ENCODE peak calls at places on chromosomes 13 and 19, in seven cellular contexts. R is transverse colon; Q is aorta; G is cardiac fibroblast; W is IMR-90; K is CD8-positive, alpha-beta T cell; I is small intestine. Z is an unnamed sample.

GRCh38 chr13:45331981-45332830 is 8.8 kb downstream of the TPT1 start:
- DNase-seq in R (no peak), Q (no peak), G (peak), W (peak), K (no peak), I (peak), Z (no peak)

GRCh38 chr13:109180905-109181425 is 551.6 kb downstream of the MYO16 start:
- DNase-seq in R (no peak), Q (no peak), G (peak), W (peak), K (no peak), I (no peak), Z (no peak)

GRCh38 chr13:28313579-28313978 is 175.2 kb downstream of the PAN3 start:
- DNase-seq in R (no peak), Q (no peak), G (peak), W (peak), K (no peak), I (no peak), Z (no peak)

GRCh38 chr19:13899393-13899792 is 6.5 kb downstream of the BRME1 start:
- DNase-seq in R (peak), Q (no peak), G (no peak), W (no peak), K (no peak), I (peak), Z (no peak)

GRCh38 chr13:85693889-85694511 is 105.2 kb downstream of the SLITRK6 start:
- DNase-seq in R (no peak), Q (no peak), G (no peak), W (peak), K (no peak), I (no peak), Z (no peak)

GRCh38 chr19:52296400-52296772 is 583 bp upstream of the ZNF480 start:
- DNase-seq in R (no peak), Q (no peak), G (no peak), W (no peak), K (no peak), I (no peak), Z (no peak)

GRCh38 chr13:108495686-108496363 is 133.6 kb upstream of the MYO16 start:
- DNase-seq in R (no peak), Q (peak), G (peak), W (no peak), K (no peak), I (no peak), Z (no peak)

GRCh38 chr13:35723061-35723461 is 246.6 kb upstream of the MAB21L1 start:
- DNase-seq in R (peak), Q (no peak), G (peak), W (peak), K (no peak), I (no peak), Z (no peak)

GRCh38 chr19:39969681-39970423 is 1.1 kb upstream of the PSMC4 start:
- DNase-seq in R (no peak), Q (no peak), G (peak), W (no peak), K (no peak), I (no peak), Z (no peak)

GRCh38 chr19:43594081-43594697 is 1.7 kb downstream of the IRGQ start:
- DNase-seq in R (no peak), Q (no peak), G (no peak), W (no peak), K (no peak), I (no peak), Z (no peak)

GRCh38 chr19:18422530-18423191 is 3.5 kb downstream of the SSBP4 start:
- DNase-seq in R (no peak), Q (no peak), G (no peak), W (no peak), K (no peak), I (no peak), Z (no peak)

GRCh38 chr13:110758195-110758594 is 44.7 kb downstream of the ING1 start:
- DNase-seq in R (no peak), Q (no peak), G (peak), W (peak), K (no peak), I (no peak), Z (no peak)

GRCh38 chr19:3039641-3040077 is 10.6 kb upstream of the TLE2 start:
- DNase-seq in R (no peak), Q (no peak), G (no peak), W (no peak), K (no peak), I (peak), Z (peak)

GRCh38 chr13:27131202-27131623 is 40.4 kb downstream of the USP12 start:
- DNase-seq in R (no peak), Q (no peak), G (peak), W (peak), K (no peak), I (peak), Z (no peak)

GRCh38 chr13:41716236-41716635 is 244.7 kb downstream of the VWA8 start:
- DNase-seq in R (no peak), Q (no peak), G (no peak), W (no peak), K (no peak), I (no peak), Z (no peak)

GRCh38 chr19:11244846-11245589 is 5.6 kb downstream of the ANGPTL8 start:
- DNase-seq in R (no peak), Q (no peak), G (no peak), W (no peak), K (no peak), I (no peak), Z (no peak)

GRCh38 chr13:65733110-65733509 is 1497.0 kb downstream of the PCDH9 start:
- DNase-seq in R (no peak), Q (no peak), G (no peak), W (no peak), K (no peak), I (no peak), Z (no peak)

GRCh38 chr19:48480151-48480475 is 10.9 kb downstream of the CYTH2 start:
- DNase-seq in R (peak), Q (peak), G (no peak), W (no peak), K (no peak), I (no peak), Z (peak)

GRCh38 chr13:95536629-95537241 is 15.8 kb upstream of the CLDN10 start:
- DNase-seq in R (no peak), Q (no peak), G (peak), W (peak), K (no peak), I (peak), Z (no peak)

GRCh38 chr19:1079566-1080111 is 12.7 kb downstream of the ARHGAP45 start:
- DNase-seq in R (peak), Q (peak), G (no peak), W (no peak), K (no peak), I (no peak), Z (peak)

GRCh38 chr19:484494-484893 is 11.8 kb upstream of the MADCAM1 start:
- DNase-seq in R (no peak), Q (no peak), G (no peak), W (no peak), K (no peak), I (no peak), Z (peak)

GRCh38 chr19:6233051-6233826 is 46.5 kb downstream of the MLLT1 start:
- DNase-seq in R (no peak), Q (peak), G (peak), W (peak), K (no peak), I (peak), Z (peak)

GRCh38 chr19:36182612-36183454 is 30.6 kb upstream of the COX7A1 start:
- DNase-seq in R (no peak), Q (no peak), G (peak), W (peak), K (no peak), I (no peak), Z (no peak)

GRCh38 chr13:110944121-110944967 is 29.5 kb upstream of the ANKRD10 start:
- DNase-seq in R (peak), Q (no peak), G (peak), W (peak), K (no peak), I (peak), Z (no peak)

GRCh38 chr13:50326271-50326670 is 311.0 kb downstream of the KCNRG start:
- DNase-seq in R (no peak), Q (no peak), G (no peak), W (no peak), K (no peak), I (no peak), Z (no peak)

DNA sequence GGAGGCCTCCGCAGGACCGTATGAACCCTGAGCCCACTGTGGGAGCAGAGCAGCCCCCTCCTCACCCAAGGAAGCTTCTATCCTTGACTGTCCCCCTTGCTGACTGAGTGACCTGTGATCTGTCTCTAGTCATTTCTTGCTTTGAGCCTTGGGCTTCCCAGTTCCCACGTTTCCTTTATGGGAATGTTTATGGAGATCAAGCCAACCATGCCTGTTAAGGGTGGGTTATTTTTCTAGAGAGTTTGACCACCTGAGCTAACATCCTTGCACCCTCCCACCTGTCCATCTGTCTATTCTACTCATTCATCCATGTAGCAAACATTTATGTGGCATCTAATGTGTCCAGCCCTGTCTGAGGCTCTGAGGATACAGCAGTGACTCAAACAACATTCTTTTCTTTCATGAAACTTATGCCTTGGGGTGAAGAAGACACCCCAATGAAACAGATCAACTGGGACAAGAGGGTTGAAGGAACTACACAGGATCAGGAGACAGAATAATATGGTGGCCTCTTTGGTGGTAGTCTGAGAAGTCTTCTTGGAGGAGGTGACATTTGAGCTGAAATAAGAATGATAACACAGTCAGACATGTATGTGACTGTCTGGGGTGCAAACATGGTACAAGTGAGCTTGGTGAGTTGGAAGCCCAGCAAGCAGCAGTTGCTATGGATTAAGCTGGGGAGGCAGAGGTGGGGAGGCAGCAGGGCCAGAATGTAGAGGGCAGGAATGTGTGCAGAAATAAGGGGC is 30.5 kb downstream of the CERS4 start:
- DNase-seq in R (no peak), Q (no peak), G (no peak), W (no peak), K (no peak), I (no peak), Z (no peak)
- H3K4me3 ChIP-seq in R (no peak), Q (no peak), G (no peak), W (no peak), K (no peak), I (no peak), Z (no peak)

DNA sequence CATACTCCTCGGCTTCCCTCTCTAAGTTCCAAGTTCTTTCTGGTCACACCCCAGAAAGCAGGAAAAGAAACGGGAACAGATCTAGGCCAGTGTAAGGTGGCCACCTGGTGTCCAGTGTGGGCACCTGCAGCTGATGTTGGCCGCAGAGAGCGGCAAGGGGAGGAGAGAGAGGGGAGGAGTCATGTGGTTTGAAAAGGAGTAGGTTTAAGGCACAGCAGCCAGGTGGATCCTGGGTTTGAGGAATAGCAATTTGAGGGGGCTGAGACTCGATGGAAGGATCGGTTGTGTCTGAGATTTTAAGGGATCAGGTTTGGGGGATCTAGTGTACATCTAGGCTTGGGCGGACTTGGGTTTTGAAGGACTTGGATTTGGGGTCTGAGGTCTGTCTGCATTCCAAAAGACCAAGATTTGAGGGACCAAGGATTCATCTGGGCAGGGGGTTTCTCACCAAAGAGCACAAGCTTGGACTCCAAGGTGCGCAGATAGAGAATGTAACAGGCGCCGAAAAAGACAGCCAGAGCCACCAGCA is 1.2 kb downstream of the RABAC1 start:
- DNase-seq in R (peak), Q (no peak), G (peak), W (peak), K (no peak), I (peak), Z (peak)
- H3K4me3 ChIP-seq in R (peak), Q (peak), G (peak), W (peak), K (peak), I (peak), Z (peak)

DNA sequence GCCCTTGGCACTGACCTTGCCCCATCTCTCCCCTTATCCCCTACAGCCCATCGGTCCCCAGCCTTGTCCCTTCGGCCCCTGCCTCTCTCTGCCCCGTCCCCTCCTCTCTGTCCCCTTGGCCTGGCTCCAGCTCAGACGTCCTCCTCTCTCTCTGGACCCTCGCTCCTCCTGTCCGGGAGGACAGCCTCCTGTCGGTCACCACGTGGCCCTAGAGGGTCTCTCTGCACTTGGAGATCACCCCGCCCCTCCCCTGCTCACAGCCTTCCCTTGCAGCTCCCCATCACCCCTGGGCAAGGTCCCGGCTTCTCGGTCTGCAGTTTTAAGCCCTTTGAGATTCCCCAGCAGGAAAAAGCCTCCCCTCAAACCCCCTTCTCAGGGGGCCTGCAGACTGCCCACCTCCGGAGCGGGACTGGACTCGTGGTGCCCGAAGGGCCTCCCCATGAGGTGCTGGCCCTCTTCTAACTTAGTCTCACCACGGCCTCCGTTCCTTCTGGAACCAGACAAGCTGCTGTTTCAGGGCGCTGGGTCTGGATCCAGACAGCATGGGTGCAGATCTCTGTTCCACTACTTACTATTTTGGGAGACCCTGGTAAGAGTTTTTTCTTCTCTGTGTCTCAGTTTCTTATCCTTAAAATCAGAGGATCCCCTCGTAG is 3.3 kb upstream of the KLK15 start:
- DNase-seq in R (peak), Q (no peak), G (no peak), W (no peak), K (no peak), I (no peak), Z (no peak)
- H3K4me3 ChIP-seq in R (no peak), Q (no peak), G (no peak), W (no peak), K (no peak), I (no peak), Z (no peak)

DNA sequence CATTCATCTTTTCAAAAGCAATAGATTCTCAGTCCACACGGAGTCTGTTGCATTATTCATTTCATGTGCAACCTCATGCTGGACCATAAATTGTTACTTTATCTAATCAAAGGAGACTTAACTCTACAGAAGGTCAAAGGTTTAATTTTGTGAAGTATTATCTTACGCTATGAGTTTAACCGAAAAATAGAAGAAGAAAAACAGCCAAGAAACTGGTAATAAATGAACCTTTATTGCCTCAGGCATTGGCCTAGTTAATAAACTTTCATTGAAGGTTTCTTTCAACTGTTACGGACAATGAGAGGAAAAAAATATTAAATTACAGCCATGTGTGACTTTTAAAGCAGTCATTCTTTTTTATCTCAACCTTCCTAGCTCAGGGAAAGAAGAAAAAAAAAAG is 223.5 kb downstream of the DACH1 start:
- DNase-seq in R (no peak), Q (no peak), G (no peak), W (no peak), K (no peak), I (peak), Z (no peak)
- H3K4me3 ChIP-seq in R (no peak), Q (no peak), G (no peak), W (no peak), K (no peak), I (no peak), Z (no peak)

DNA sequence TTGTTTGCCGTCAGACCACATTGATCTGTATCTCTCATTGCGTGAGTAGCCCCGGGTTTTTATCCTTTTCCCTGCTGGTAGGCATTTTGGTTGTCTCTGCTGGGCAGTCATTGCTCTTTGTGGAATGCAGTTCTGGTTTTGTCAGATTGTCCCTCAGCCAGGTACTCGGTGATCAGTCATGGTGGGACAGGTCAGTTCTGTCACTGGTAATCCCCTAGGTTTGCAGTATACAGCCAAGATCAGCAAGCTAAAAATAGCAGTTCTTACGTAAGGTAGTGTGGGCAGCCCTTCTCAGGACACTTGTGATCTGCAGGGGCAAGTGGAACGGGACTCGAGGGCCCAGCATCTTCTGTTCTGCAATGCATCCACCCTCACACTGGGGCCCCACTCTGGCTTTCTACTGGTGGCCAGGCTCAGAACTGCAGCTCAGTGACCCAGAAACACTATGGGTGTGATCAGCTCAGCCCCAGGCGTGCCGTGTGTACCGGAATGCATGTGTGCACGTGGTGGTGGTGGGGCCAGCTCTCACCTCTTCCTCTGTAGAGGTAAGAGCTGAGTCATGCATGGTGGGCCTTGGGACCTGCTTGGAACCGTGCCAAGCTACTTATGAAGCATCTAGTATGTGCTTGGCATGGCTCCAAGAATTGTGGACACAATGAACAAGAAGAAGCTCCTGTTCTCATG is 6.3 kb downstream of the PLEKHF1 start:
- DNase-seq in R (peak), Q (no peak), G (peak), W (no peak), K (peak), I (peak), Z (peak)
- H3K4me3 ChIP-seq in R (no peak), Q (no peak), G (no peak), W (no peak), K (peak), I (no peak), Z (no peak)

GRCh38 chr19:4913996-4914735 is 4.9 kb downstream of the UHRF1 start:
- DNase-seq in R (peak), Q (peak), G (no peak), W (peak), K (no peak), I (peak), Z (no peak)

GRCh38 chr19:4916292-4917082 is 7.2 kb downstream of the UHRF1 start:
- DNase-seq in R (peak), Q (peak), G (no peak), W (no peak), K (peak), I (no peak), Z (no peak)

GRCh38 chr19:4911314-4911713 is 2.0 kb downstream of the UHRF1 start:
- DNase-seq in R (no peak), Q (no peak), G (no peak), W (peak), K (no peak), I (no peak), Z (no peak)

GRCh38 chr19:4911786-4912672 is 2.7 kb downstream of the UHRF1 start:
- DNase-seq in R (peak), Q (peak), G (peak), W (peak), K (peak), I (peak), Z (no peak)

GRCh38 chr19:4914736-4915501 is 5.6 kb downstream of the UHRF1 start:
- DNase-seq in R (peak), Q (peak), G (peak), W (peak), K (peak), I (peak), Z (no peak)
- H3K4me3 ChIP-seq in R (no peak), Q (no peak), G (no peak), W (no peak), K (peak), I (no peak), Z (peak)

Z was measured in upper lobe of right lung.